ENCODE peak calls at places on chromosomes 2 and 18, in eight cellular contexts. M is Ammon's horn; J is activated CD8-positive, alpha-beta memory T cell treated with anti-CD3 and anti-CD28 coated beads, Interleukin-2, amount 50 U/mL, for 4 hours; I is spleen; K is NCI-H2029 treated with DMSO at 0.1 percent for 48 hours; S is omental fat pad; A is stimulated activated CD4-positive, alpha-beta T cell treated with anti-CD3 and anti-CD28 coated beads, Interleukin-4, amount 100 ng/mL, for 24 hours; T is iris pigment epithelial cell. D is an unnamed sample.

GRCh38 chr2:142745691-142746090 is 131.8 kb upstream of the KYNU start:
- DNase-seq in I (no peak), K (no peak), M (no peak), J (no peak), A (no peak), S (no peak), T (peak), D (no peak)

GRCh38 chr2:226971770-226972169 is 135.9 kb downstream of the RHBDD1 start:
- DNase-seq in T (no peak), S (no peak), M (no peak), K (no peak), J (no peak), I (no peak), A (no peak), D (no peak)

GRCh38 chr2:226797289-226797988 is 2.2 kb downstream of the IRS1 start:
- DNase-seq in J (no peak), K (no peak), M (no peak), T (no peak), S (no peak), A (no peak), I (peak), D (no peak)

GRCh38 chr2:73716518-73717250 is 20.5 kb downstream of the TPRKB start:
- DNase-seq in I (no peak), S (no peak), A (no peak), T (no peak), M (peak), K (no peak), J (no peak), D (no peak)

GRCh38 chr2:23207871-23208270 is 177.1 kb upstream of the KLHL29 start:
- DNase-seq in S (no peak), J (no peak), I (no peak), M (no peak), A (no peak), T (no peak), K (no peak), D (no peak)

GRCh38 chr2:235978022-235978421 is 190.2 kb downstream of the GBX2 start:
- DNase-seq in J (no peak), S (no peak), A (no peak), M (no peak), K (no peak), I (no peak), T (no peak), D (no peak)

GRCh38 chr2:150735894-150736498 is 248.5 kb upstream of the RND3 start:
- DNase-seq in S (no peak), K (no peak), I (no peak), T (no peak), J (no peak), M (no peak), A (no peak), D (peak)

GRCh38 chr18:3889803-3890202 is 439.8 kb downstream of the TGIF1 start:
- DNase-seq in S (no peak), M (no peak), T (peak), K (no peak), I (no peak), A (no peak), J (no peak), D (no peak)

GRCh38 chr18:61093967-61094366 is 239.3 kb upstream of the CDH20 start:
- DNase-seq in J (no peak), M (no peak), K (no peak), I (no peak), A (no peak), S (no peak), T (no peak), D (no peak)

GRCh38 chr2:145601306-145601925 is 1081.5 kb upstream of the ZEB2 start:
- DNase-seq in A (no peak), I (no peak), K (no peak), J (no peak), M (no peak), T (no peak), S (no peak), D (no peak)

GRCh38 chr2:43637030-43637803 is at the start of gene PLEKHH2:
- DNase-seq in T (peak), J (peak), A (peak), I (peak), K (peak), M (peak), S (peak), D (peak)

GRCh38 chr2:15142069-15142689 is 419.0 kb downstream of the NBAS start:
- DNase-seq in A (peak), M (peak), I (peak), J (peak), S (no peak), K (peak), T (no peak), D (no peak)

GRCh38 chr2:119264781-119265692 is 41.4 kb downstream of the STEAP3 start:
- DNase-seq in K (peak), T (peak), S (no peak), I (no peak), J (no peak), A (peak), M (peak), D (peak)

GRCh38 chr2:88081924-88082609 is 14.4 kb downstream of the SMYD1 start:
- DNase-seq in M (no peak), I (no peak), J (no peak), A (no peak), S (no peak), T (no peak), K (no peak), D (no peak)

GRCh38 chr18:2910751-2911425 is 64.1 kb downstream of the EMILIN2 start:
- DNase-seq in T (no peak), I (no peak), J (no peak), A (no peak), S (no peak), M (no peak), K (no peak), D (no peak)

GRCh38 chr2:84939426-84940087 is 31.4 kb upstream of the KCMF1 start:
- DNase-seq in I (peak), S (no peak), T (no peak), A (peak), K (no peak), M (no peak), J (peak), D (no peak)

GRCh38 chr2:44543773-44544725 is 182.3 kb downstream of the CAMKMT start:
- DNase-seq in A (no peak), M (no peak), K (no peak), I (no peak), J (no peak), S (no peak), T (no peak), D (no peak)

GRCh38 chr18:35220424-35220823 is 20.4 kb upstream of the ZNF397 start:
- DNase-seq in A (no peak), I (no peak), T (no peak), K (no peak), M (no peak), S (no peak), J (no peak), D (no peak)

GRCh38 chr2:157333304-157334047 is 7.9 kb upstream of the ERMN start:
- DNase-seq in T (no peak), A (peak), I (no peak), K (no peak), M (no peak), J (no peak), S (no peak), D (no peak)

GRCh38 chr2:205495819-205496218 is 186.5 kb upstream of the NRP2 start:
- DNase-seq in A (no peak), M (no peak), S (no peak), K (no peak), J (no peak), T (peak), I (no peak), D (no peak)

GRCh38 chr2:102434655-102435381 is 11.9 kb downstream of the IL18RAP start:
- DNase-seq in S (no peak), T (no peak), I (no peak), K (no peak), M (no peak), J (no peak), A (no peak), D (no peak)

GRCh38 chr2:218406949-218407703 is 7.5 kb downstream of the CTDSP1 start:
- DNase-seq in K (no peak), S (no peak), J (peak), A (peak), T (peak), I (peak), M (peak), D (no peak)

GRCh38 chr18:74874351-74874750 is 276.7 kb downstream of the ZNF407 start:
- DNase-seq in T (no peak), I (no peak), S (no peak), J (no peak), M (no peak), A (no peak), K (no peak), D (no peak)

GRCh38 chr2:64985457-64985856 is 3.7 kb upstream of the SLC1A4 start:
- DNase-seq in S (no peak), K (no peak), I (no peak), A (no peak), J (no peak), T (no peak), M (no peak), D (no peak)

GRCh38 chr2:40193670-40194026 is 258.2 kb downstream of the SLC8A1 start:
- DNase-seq in S (no peak), T (no peak), I (no peak), A (no peak), M (no peak), K (no peak), J (no peak), D (no peak)

GRCh38 chr2:226909131-226909530 is 73.3 kb downstream of the RHBDD1 start:
- DNase-seq in I (no peak), T (peak), M (no peak), J (no peak), S (no peak), K (no peak), A (no peak), D (no peak)

GRCh38 chr18:76801567-76802505 is 20.5 kb upstream of the ZNF236 start:
- DNase-seq in T (peak), A (peak), I (peak), S (no peak), M (peak), J (peak), K (no peak), D (no peak)

GRCh38 chr2:120108049-120108448 is 95.2 kb downstream of the EPB41L5 start:
- DNase-seq in M (peak), T (peak), I (no peak), S (no peak), J (no peak), A (no peak), K (peak), D (no peak)

GRCh38 chr2:136715146-136715545 is 50.2 kb upstream of the THSD7B start:
- DNase-seq in S (no peak), A (no peak), I (no peak), T (no peak), J (no peak), M (no peak), K (no peak), D (no peak)

GRCh38 chr18:79580481-79581171 is 99.0 kb upstream of the CTDP1 start:
- DNase-seq in S (peak), M (no peak), I (peak), A (no peak), K (no peak), J (peak), T (no peak), D (no peak)

GRCh38 chr2:16855183-16855582 is 189.5 kb upstream of the CYRIA start:
- DNase-seq in A (no peak), I (peak), M (no peak), S (no peak), J (no peak), T (no peak), K (no peak), D (no peak)

GRCh38 chr2:98771771-98772521 is 41.0 kb upstream of the MGAT4A start:
- DNase-seq in I (peak), J (peak), S (no peak), M (peak), A (peak), T (no peak), K (no peak), D (no peak)

GRCh38 chr2:241811952-241812729 is 3.1 kb downstream of the NEU4 start:
- DNase-seq in A (no peak), S (no peak), K (no peak), M (no peak), T (no peak), I (peak), J (no peak), D (no peak)

GRCh38 chr2:13335862-13336535 is 619.3 kb downstream of the TRIB2 start:
- DNase-seq in I (no peak), J (no peak), M (no peak), S (no peak), T (no peak), A (no peak), K (no peak), D (no peak)